ENCODE peak calls at places on chromosome 19, in four cellular contexts. F is T1000; L is DMS 273 treated with DMSO at 0.1 percent for 48 hours; I is stimulated activated CD4-positive, alpha-beta T cell treated with anti-CD3 and anti-CD28 coated beads, TNF-alpha, amount 100 ng/mL, for 1 hour. U is an unnamed sample.
A peak's percentile ranks its signal among the peaks of the same experiment; 100 is the strongest.

GRCh38 chr19:1699386-1699785 is 47.0 kb upstream of the TCF3 start:
- DNase-seq in F (no peak), I (no peak), L (no peak), U (no peak)

GRCh38 chr19:46716013-46716671 is 772 bp downstream of the PRKD2 start:
- DNase-seq in F (no peak), L (no peak), I (no peak), U (no peak)

GRCh38 chr19:16576690-16577530 is 4.7 kb upstream of the SLC35E1 start:
- DNase-seq in L (no peak), F (no peak), I (no peak), U (no peak)

GRCh38 chr19:48807590-48808308 is 3.1 kb downstream of the BCAT2 start:
- DNase-seq in L (no peak), F (no peak), I (no peak), U (no peak)

GRCh38 chr19:46378268-46378667 is 31.4 kb downstream of the PPP5C start:
- DNase-seq in L (no peak), F (no peak), I (no peak), U (no peak)

GRCh38 chr19:3095375-3096191 is 1.4 kb downstream of the GNA11 start:
- DNase-seq in L (no peak), I (peak; percentile 22), F (no peak), U (no peak)

GRCh38 chr19:5070390-5070789 is 101.5 kb downstream of the KDM4B start:
- DNase-seq in L (no peak), F (no peak), I (no peak), U (no peak)

GRCh38 chr19:41911889-41912731 is 16.1 kb downstream of the ERFL start:
- DNase-seq in F (no peak), I (no peak), L (no peak), U (no peak)

GRCh38 chr19:40300668-40301067 is 15.5 kb upstream of the AKT2 start:
- DNase-seq in L (no peak), I (no peak), F (no peak), U (no peak)

GRCh38 chr19:23901360-23901759 is 13.3 kb upstream of the ZNF726 start:
- DNase-seq in I (no peak), L (no peak), F (no peak), U (no peak)

GRCh38 chr19:55692681-55693081 is 17.7 kb downstream of the EPN1 start:
- DNase-seq in F (no peak), I (no peak), L (no peak), U (no peak)

GRCh38 chr19:1851581-1852293 is 3.5 kb upstream of the REXO1 start:
- DNase-seq in L (no peak), I (peak; percentile 47), F (no peak), U (no peak)

GRCh38 chr19:4267101-4267900 is 11.8 kb upstream of the SHD start:
- DNase-seq in I (peak; percentile 17), L (peak; percentile 31), F (no peak), U (peak; percentile 72)

U was measured in SJSA1.